ENCODE peak calls at places on chromosomes 6 and 20, in six cellular contexts. B is H1, W is GM12878, S is K562, R is GM12891, E is HepG2. O is an unnamed sample.

GRCh38 chr6:56652231-56652630 is 9.5 kb upstream of the DST start:
- DNase-seq in B (no peak), W (no peak), S (no peak), R (no peak), E (peak), O (no peak)

GRCh38 chr6:42963855-42964605 is 3.5 kb downstream of the GNMT start:
- DNase-seq in B (peak), W (no peak), S (peak), R (no peak), E (peak), O (no peak)

GRCh38 chr6:152401978-152402377 is 235.2 kb downstream of the SYNE1 start:
- DNase-seq in B (no peak), W (no peak), S (no peak), R (no peak), E (no peak), O (no peak)

GRCh38 chr6:56693246-56693607 is 50.5 kb upstream of the DST start:
- DNase-seq in B (no peak), W (no peak), S (no peak), R (no peak), E (peak), O (no peak)

GRCh38 chr20:39795401-39796272 is 833.5 kb downstream of the DHX35 start:
- DNase-seq in B (no peak), W (no peak), S (no peak), R (no peak), E (no peak), O (no peak)

GRCh38 chr6:153729189-153729588 is 309.9 kb upstream of the OPRM1 start:
- DNase-seq in B (no peak), W (no peak), S (no peak), R (no peak), E (peak), O (no peak)

GRCh38 chr6:113049190-113049589 is 702.1 kb downstream of the RFPL4B start:
- DNase-seq in B (no peak), W (no peak), S (no peak), R (no peak), E (no peak), O (no peak)

GRCh38 chr20:38230253-38230551 is 30.3 kb downstream of the KIAA1755 start:
- DNase-seq in B (no peak), W (no peak), S (no peak), R (no peak), E (no peak), O (no peak)

GRCh38 chr6:108748063-108748462 is 100.2 kb upstream of the ARMC2 start:
- DNase-seq in B (no peak), W (no peak), S (no peak), R (no peak), E (no peak), O (no peak)

GRCh38 chr20:51800769-51801219 is 1.5 kb downstream of the SALL4 start:
- DNase-seq in B (no peak), W (no peak), S (no peak), R (no peak), E (no peak), O (no peak)

DNA sequence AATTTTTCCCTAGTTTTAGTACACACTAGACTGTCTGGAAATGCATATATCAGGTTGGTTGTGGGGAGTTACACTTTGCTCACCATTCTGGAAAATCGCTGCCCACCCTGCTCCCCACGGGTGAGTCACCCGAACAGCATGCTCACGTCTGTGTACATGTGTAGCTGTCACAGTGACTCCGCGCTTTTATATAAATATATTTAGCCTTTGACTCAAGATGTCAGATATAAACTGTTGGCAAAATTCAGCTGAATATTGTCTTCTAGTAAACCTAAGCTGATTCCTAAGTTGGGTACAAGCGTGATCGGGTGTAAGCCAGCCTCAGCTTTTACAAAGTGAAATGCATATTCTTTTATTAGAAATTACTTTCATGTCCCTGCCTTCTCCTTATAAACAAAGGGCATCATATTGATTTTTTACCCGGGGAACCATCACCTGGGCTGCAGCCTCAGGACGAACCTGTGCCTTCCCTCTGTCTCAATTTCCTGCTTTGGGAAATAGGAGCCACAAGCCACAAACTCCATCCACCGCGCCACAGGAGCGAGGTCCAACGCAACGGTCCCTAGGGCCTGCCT is 4.3 kb downstream of the SDCBP2 start:
- DNase-seq in B (peak), W (no peak), S (no peak), R (no peak), E (no peak), O (no peak)
- TF ChIP-seq TAF1 in B (no peak), W (no peak), S (no peak), R (no peak), E (no peak), O (no peak)

GRCh38 chr6:13767121-13767794 is 47.1 kb downstream of the MCUR1 start:
- DNase-seq in B (no peak), W (no peak), S (no peak), R (no peak), E (no peak), O (no peak)
- TF ChIP-seq POLR2AphosphoS5 in B (no peak), W (no peak), S (no peak), R (no peak), E (no peak), O (no peak)

DNA sequence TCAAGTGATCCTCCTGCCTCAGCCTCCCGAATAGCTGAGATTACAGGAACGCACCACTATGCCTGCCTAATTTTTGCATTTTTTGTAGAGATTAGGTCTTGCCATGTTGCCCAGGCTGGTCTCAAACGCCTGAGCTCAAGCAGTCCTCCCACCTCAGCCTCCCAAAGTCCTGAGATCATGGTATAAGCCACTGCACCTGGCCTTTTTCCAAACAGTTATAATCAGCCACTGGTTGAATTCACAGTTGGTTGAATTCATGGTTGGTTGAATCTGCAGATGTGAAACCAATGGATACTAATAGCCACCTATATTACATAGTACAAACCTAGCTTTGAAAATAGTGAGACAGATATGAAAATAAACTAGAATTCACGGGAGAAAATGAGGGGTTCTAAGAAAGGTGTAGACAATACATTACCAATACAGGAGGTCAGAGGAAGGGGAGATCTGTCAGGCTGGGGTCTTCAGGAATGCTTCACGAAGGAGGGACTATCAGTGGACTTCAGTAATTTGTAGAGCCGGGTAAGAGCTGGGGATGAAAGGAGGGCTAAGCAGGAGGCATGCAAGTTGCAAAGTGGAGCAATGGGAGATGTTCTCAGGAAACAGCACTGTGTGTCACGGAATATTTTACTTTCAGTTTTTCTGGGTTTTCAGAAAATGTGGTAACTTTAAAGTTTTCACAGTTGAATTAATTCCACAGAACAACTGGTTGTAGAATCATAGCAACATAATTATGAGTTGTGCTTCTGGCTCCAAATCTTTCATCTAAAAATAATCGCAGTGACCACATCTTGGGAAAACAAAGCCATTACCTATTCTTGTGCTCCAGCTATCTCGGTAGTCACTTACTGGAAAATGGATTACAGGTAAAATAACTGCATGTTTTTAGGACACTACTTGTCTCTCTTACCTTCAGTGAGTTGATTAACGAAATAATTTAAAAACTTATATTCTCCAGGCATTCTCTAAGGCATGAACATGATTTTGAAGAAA is 12.9 kb upstream of the CEP85L start:
- DNase-seq in B (no peak), W (no peak), S (no peak), R (no peak), E (no peak), O (no peak)
- TF ChIP-seq TAF1 in B (no peak), W (no peak), S (no peak), R (no peak), E (no peak), O (no peak)

GRCh38 chr20:49349678-49350077 is 71.8 kb upstream of the ZNFX1 start:
- DNase-seq in B (no peak), W (no peak), S (no peak), R (no peak), E (no peak), O (no peak)
- TF ChIP-seq POLR2AphosphoS5 in B (no peak), W (no peak), S (no peak), R (no peak), E (no peak), O (no peak)

GRCh38 chr6:158669145-158670035 is 19.5 kb downstream of the SYTL3 start:
- DNase-seq in B (no peak), W (no peak), S (no peak), R (no peak), E (no peak), O (no peak)
- TF ChIP-seq TAF1 in B (no peak), W (no peak), S (no peak), R (no peak), E (no peak), O (no peak)

GRCh38 chr6:75203721-75204120 is 2.1 kb downstream of the COL12A1 start:
- DNase-seq in B (no peak), W (no peak), S (no peak), R (no peak), E (no peak), O (no peak)

GRCh38 chr6:75202676-75203131 is 3.1 kb downstream of the COL12A1 start:
- DNase-seq in B (peak), W (no peak), S (no peak), R (no peak), E (no peak), O (no peak)

GRCh38 chr6:75201076-75201475 is 4.8 kb downstream of the COL12A1 start:
- DNase-seq in B (no peak), W (no peak), S (no peak), R (no peak), E (no peak), O (no peak)

GRCh38 chr6:75199856-75200255 is 6.0 kb downstream of the COL12A1 start:
- DNase-seq in B (no peak), W (no peak), S (no peak), R (no peak), E (no peak), O (no peak)

GRCh38 chr6:75201901-75202672 is 3.8 kb downstream of the COL12A1 start:
- DNase-seq in B (peak), W (no peak), S (no peak), R (no peak), E (no peak), O (peak)
- TF ChIP-seq POLR2AphosphoS5 in B (no peak), W (no peak), S (no peak), R (no peak), E (no peak), O (no peak)

GRCh38 chr20:47352332-47353223 is 3.9 kb downstream of the ZMYND8 start:
- DNase-seq in B (no peak), W (no peak), S (no peak), R (no peak), E (no peak), O (no peak)
- TF ChIP-seq TAF1 in B (no peak), W (no peak), S (no peak), R (no peak), E (no peak), O (no peak)